ENCODE peak calls at places on chromosomes 1 and 21, in four cellular contexts. One of them, this sample, is unnamed.
A peak's percentile ranks its signal among the peaks of the same experiment; 100 is the strongest.

GRCh38 chr1:73770109-73770905 is 427.7 kb downstream of the LRRIQ3 start:
- DNase-seq in suprapubic skin: no peak
- DNase-seq in heart right ventricle: no peak
- DNase-seq in stomach: no peak
- DNase-seq in this sample: peak; percentile 70

GRCh38 chr1:11602424-11602823 is 51.8 kb downstream of the FBXO2 start:
- DNase-seq in heart right ventricle: no peak
- DNase-seq in suprapubic skin: no peak
- DNase-seq in stomach: no peak
- DNase-seq in this sample: no peak

GRCh38 chr1:22872971-22873664 is 99.5 kb downstream of the LACTBL1 start:
- DNase-seq in suprapubic skin: no peak
- DNase-seq in stomach: no peak
- DNase-seq in heart right ventricle: no peak
- DNase-seq in this sample: no peak

GRCh38 chr1:7296968-7297367 is 474.1 kb upstream of the VAMP3 start:
- DNase-seq in stomach: no peak
- DNase-seq in suprapubic skin: no peak
- DNase-seq in heart right ventricle: no peak
- DNase-seq in this sample: no peak

GRCh38 chr1:178282949-178283367 is 189.1 kb downstream of the RASAL2 start:
- DNase-seq in suprapubic skin: no peak
- DNase-seq in heart right ventricle: no peak
- DNase-seq in stomach: no peak
- DNase-seq in this sample: no peak

GRCh38 chr1:55317263-55317662 is 102.1 kb upstream of the USP24 start:
- DNase-seq in stomach: no peak
- DNase-seq in suprapubic skin: no peak
- DNase-seq in heart right ventricle: no peak
- DNase-seq in this sample: no peak

GRCh38 chr1:176950736-176951308 is 213.7 kb downstream of the ASTN1 start:
- DNase-seq in suprapubic skin: no peak
- DNase-seq in stomach: no peak
- DNase-seq in heart right ventricle: no peak
- DNase-seq in this sample: no peak

GRCh38 chr1:221699582-221700519 is 42.0 kb downstream of the DUSP10 start:
- DNase-seq in heart right ventricle: no peak
- DNase-seq in stomach: no peak
- DNase-seq in suprapubic skin: no peak
- DNase-seq in this sample: no peak

GRCh38 chr1:202193614-202194327 is at the start of gene LGR6:
- DNase-seq in stomach: no peak
- DNase-seq in suprapubic skin: no peak
- DNase-seq in heart right ventricle: no peak
- DNase-seq in this sample: peak; percentile 86

GRCh38 chr1:39154553-39155361 is 49.7 kb upstream of the MACF1 start:
- DNase-seq in stomach: no peak
- DNase-seq in suprapubic skin: peak; percentile 74
- DNase-seq in heart right ventricle: peak; percentile 63
- DNase-seq in this sample: no peak

GRCh38 chr1:185215911-185216310 is 58.9 kb downstream of the SWT1 start:
- DNase-seq in stomach: no peak
- DNase-seq in suprapubic skin: no peak
- DNase-seq in heart right ventricle: no peak
- DNase-seq in this sample: no peak

GRCh38 chr21:25360593-25360992 is 246.7 kb downstream of the MRPL39 start:
- DNase-seq in suprapubic skin: no peak
- DNase-seq in stomach: no peak
- DNase-seq in heart right ventricle: no peak
- DNase-seq in this sample: no peak

GRCh38 chr21:25323356-25323949 is 283.8 kb downstream of the MRPL39 start:
- DNase-seq in heart right ventricle: no peak
- DNase-seq in stomach: no peak
- DNase-seq in suprapubic skin: no peak
- DNase-seq in this sample: no peak

GRCh38 chr1:178733972-178734371 is 8.9 kb downstream of the RALGPS2 start:
- DNase-seq in heart right ventricle: no peak
- DNase-seq in stomach: no peak
- DNase-seq in suprapubic skin: no peak
- DNase-seq in this sample: no peak

GRCh38 chr1:32250893-32251716 is at the start of gene LCK:
- DNase-seq in stomach: no peak
- DNase-seq in heart right ventricle: no peak
- DNase-seq in suprapubic skin: no peak
- DNase-seq in this sample: no peak

GRCh38 chr1:220873087-220873486 is 6.2 kb upstream of the HLX start:
- DNase-seq in heart right ventricle: no peak
- DNase-seq in stomach: no peak
- DNase-seq in suprapubic skin: no peak
- DNase-seq in this sample: no peak

GRCh38 chr21:31557956-31558838 is 101.3 kb upstream of the SOD1 start:
- DNase-seq in heart right ventricle: no peak
- DNase-seq in stomach: no peak
- DNase-seq in suprapubic skin: no peak
- DNase-seq in this sample: no peak

GRCh38 chr21:31559368-31560119 is 99.9 kb upstream of the SOD1 start:
- DNase-seq in suprapubic skin: peak; percentile 86
- DNase-seq in heart right ventricle: peak; percentile 92
- DNase-seq in stomach: peak; percentile 90
- DNase-seq in this sample: peak; percentile 98

GRCh38 chr21:31560479-31560878 is 99.0 kb upstream of the SOD1 start:
- DNase-seq in heart right ventricle: no peak
- DNase-seq in stomach: no peak
- DNase-seq in suprapubic skin: no peak
- DNase-seq in this sample: no peak

GRCh38 chr21:31557421-31557955 is 102.0 kb upstream of the SOD1 start:
- DNase-seq in stomach: peak; percentile 26
- DNase-seq in heart right ventricle: no peak
- DNase-seq in suprapubic skin: no peak
- DNase-seq in this sample: no peak

DNA sequence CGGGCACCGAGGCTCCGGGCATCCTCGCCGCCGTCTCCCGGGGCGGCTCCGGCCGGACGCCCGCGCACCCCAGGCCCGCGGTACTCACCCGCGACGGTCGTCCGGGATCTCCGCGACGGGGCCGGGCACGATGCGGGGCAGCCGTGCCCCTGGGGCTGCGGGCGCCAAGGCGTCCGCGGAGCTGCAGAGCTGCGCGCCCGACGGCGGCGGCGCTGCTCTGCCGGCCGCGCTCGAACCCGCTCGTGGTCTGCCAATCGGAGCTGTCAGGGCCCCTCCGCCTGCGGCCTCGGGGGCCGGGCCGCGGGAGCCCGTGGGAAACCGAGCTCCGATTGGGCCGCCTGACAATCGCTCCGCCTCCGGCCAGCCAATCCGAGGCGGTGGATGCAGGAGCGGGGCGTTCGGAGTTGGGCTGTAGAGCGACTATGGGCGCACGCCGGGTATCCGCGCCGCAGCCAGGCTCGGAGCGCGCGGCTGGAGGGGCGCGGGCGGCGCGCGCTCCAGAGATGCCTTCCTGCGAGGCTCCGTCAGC is 100.6 kb upstream of the SOD1 start:
- DNase-seq in heart right ventricle: peak; percentile 86
- DNase-seq in suprapubic skin: peak; percentile 86
- DNase-seq in stomach: peak; percentile 86
- DNase-seq in this sample: peak; percentile 97
- TF ChIP-seq CTCF in heart right ventricle: peak; percentile 21
- TF ChIP-seq CTCF in suprapubic skin: peak; percentile 29
- TF ChIP-seq CTCF in stomach: peak; percentile 44
- TF ChIP-seq CTCF in this sample: peak; percentile 66

DNA sequence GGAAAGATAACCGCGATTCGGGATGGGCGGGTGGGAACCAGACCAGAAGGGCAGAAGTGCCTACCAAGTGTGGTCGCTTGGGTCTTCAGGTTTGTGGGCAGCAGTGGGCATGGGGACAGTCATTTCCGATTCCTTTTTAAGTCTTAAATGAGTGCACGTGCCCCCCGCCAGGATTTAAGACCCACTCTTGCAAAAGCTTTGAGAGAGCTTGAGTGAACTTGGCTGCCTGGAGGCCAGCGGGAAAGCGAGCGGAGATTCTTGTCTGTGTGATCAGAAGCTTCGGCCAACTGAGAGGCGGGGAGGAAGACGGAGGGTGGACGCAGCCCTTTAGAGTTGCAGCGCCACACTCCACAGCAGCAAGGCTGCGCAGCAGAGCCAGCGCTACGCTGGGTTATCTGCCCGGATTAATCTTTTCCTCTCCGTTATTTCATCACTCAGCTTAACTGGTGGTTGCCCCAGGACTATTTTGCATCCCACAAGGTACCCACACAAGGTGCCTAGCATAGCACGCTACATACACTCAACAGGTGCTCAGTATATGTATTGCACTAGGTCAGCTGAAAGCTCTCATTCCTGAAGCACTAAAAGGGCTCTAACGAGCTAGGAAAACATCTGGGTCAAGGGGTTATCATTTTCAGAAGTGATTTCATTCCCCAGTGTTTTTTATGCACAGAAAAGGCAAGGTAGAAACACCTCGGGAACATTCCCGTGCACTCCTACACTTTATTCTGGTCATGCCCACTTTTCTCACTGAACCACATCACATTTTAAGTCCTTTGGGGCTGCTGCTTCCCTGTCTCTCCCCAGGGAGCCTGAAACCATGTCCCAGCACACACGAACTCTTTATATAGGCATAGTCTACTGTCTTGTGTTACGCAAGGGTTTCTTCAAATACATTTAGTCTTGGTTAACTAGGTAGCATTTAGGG is 1.5 kb upstream of the BATF3 start:
- DNase-seq in suprapubic skin: peak; percentile 74
- DNase-seq in stomach: peak; percentile 39
- DNase-seq in heart right ventricle: peak; percentile 36
- DNase-seq in this sample: no peak
- TF ChIP-seq CTCF in suprapubic skin: peak; percentile 12
- TF ChIP-seq CTCF in stomach: no peak
- TF ChIP-seq CTCF in heart right ventricle: peak; percentile 34
- TF ChIP-seq CTCF in this sample: peak; percentile 53

GRCh38 chr1:156859523-156860112 is 701 bp upstream of the INSRR start:
- DNase-seq in suprapubic skin: no peak
- DNase-seq in stomach: peak; percentile 25
- DNase-seq in heart right ventricle: peak; percentile 18
- DNase-seq in this sample: no peak

GRCh38 chr1:156858555-156858956 is 361 bp downstream of the INSRR start:
- DNase-seq in stomach: peak; percentile 42
- DNase-seq in suprapubic skin: no peak
- DNase-seq in heart right ventricle: peak; percentile 25
- DNase-seq in this sample: no peak

GRCh38 chr1:156860639-156861423 is at the start of gene NTRK1:
- DNase-seq in heart right ventricle: no peak
- DNase-seq in suprapubic skin: no peak
- DNase-seq in stomach: peak; percentile 29
- DNase-seq in this sample: no peak

GRCh38 chr1:156858959-156859522 is at the start of gene INSRR:
- DNase-seq in suprapubic skin: no peak
- DNase-seq in stomach: no peak
- DNase-seq in heart right ventricle: peak; percentile 16
- DNase-seq in this sample: no peak

GRCh38 chr1:156860113-156860638 is 489 bp upstream of the NTRK1 start:
- DNase-seq in suprapubic skin: no peak
- DNase-seq in heart right ventricle: no peak
- DNase-seq in stomach: peak; percentile 40
- DNase-seq in this sample: no peak
- TF ChIP-seq CTCF in suprapubic skin: peak; percentile 80
- TF ChIP-seq CTCF in heart right ventricle: peak; percentile 84
- TF ChIP-seq CTCF in stomach: peak; percentile 76
- TF ChIP-seq CTCF in this sample: peak; percentile 92

DNA sequence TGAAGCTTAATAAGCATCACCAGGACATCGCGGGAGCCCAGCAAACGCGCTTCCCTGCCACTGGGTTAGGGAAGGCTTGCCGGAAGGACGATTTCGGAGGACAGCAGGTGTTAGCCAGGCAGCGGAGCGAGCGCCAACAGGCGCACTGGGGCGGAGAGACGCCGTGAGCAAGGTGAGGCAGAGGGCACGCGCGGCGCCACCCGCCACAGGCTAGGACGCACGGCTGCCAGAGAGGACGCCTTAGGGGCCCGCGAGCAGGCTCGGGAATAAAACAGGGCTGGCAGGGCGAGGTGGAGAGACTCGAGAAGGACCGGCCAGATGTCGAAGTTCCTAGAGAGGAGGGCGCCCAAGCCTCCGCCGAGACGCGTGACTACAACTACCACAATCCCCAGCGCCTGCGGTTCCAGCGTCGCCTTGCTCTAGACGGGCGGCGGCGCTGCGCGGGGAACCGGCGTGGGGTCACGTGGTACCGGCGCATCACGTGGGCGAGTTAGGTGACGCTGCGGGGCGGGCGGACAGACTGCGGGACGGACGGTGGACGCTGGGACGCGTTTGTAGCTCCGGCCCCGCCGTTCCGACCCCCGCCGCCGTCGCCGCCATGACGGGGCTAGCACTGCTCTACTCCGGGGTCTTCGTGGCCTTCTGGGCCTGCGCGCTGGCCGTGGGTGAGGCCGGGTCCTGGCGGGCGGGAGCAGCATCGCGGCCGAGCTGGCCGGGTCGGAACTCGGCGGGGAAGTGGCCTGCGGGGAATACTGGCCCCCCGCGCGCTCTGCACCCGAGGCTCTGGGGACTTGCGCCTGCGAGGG is at the start of gene ATP6V0B:
- DNase-seq in stomach: peak; percentile 98
- DNase-seq in suprapubic skin: peak; percentile 99
- DNase-seq in heart right ventricle: peak; percentile 96
- DNase-seq in this sample: peak; percentile 99
- TF ChIP-seq CTCF in stomach: peak; percentile 32
- TF ChIP-seq CTCF in suprapubic skin: peak; percentile 26
- TF ChIP-seq CTCF in heart right ventricle: peak; percentile 58
- TF ChIP-seq CTCF in this sample: peak; percentile 44

GRCh38 chr1:113874017-113874879 is 2.7 kb upstream of the PTPN22 start:
- DNase-seq in stomach: no peak
- DNase-seq in heart right ventricle: no peak
- DNase-seq in suprapubic skin: no peak
- DNase-seq in this sample: no peak
- TF ChIP-seq CTCF in stomach: no peak
- TF ChIP-seq CTCF in heart right ventricle: no peak
- TF ChIP-seq CTCF in suprapubic skin: no peak
- TF ChIP-seq CTCF in this sample: peak; percentile 18

GRCh38 chr1:53688703-53689102 is 50.3 kb downstream of the GLIS1 start:
- DNase-seq in stomach: no peak
- DNase-seq in heart right ventricle: no peak
- DNase-seq in suprapubic skin: no peak
- DNase-seq in this sample: no peak
- TF ChIP-seq CTCF in stomach: no peak
- TF ChIP-seq CTCF in heart right ventricle: no peak
- TF ChIP-seq CTCF in suprapubic skin: no peak
- TF ChIP-seq CTCF in this sample: peak; percentile 66

DNA sequence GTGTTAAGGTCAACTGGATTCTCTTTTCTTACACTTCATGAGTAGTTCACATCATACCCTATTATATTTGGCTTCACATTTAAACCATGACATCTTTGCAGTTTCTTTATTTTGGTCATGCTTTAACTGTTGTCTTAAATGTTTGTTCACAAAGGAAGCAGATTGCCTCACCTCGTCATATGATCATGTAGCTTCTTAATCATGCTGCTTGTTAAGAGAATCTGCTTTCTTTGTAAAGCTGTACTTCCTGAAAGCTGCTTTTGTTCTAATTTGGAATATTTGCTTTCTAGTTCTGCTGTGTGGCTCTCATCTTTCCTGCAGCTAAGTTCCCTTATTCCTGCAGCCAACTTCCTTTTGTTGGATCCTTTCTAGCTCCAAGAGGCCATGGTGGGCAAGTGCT is 62.9 kb upstream of the SIM2 start:
- DNase-seq in heart right ventricle: no peak
- DNase-seq in stomach: no peak
- DNase-seq in suprapubic skin: no peak
- DNase-seq in this sample: no peak
- TF ChIP-seq CTCF in heart right ventricle: no peak
- TF ChIP-seq CTCF in stomach: no peak
- TF ChIP-seq CTCF in suprapubic skin: no peak
- TF ChIP-seq CTCF in this sample: no peak

GRCh38 chr1:201025571-201026002 is 2.1 kb upstream of the KIF21B start:
- DNase-seq in suprapubic skin: no peak
- DNase-seq in stomach: no peak
- DNase-seq in heart right ventricle: no peak
- DNase-seq in this sample: no peak
- TF ChIP-seq CTCF in suprapubic skin: no peak
- TF ChIP-seq CTCF in stomach: no peak
- TF ChIP-seq CTCF in heart right ventricle: peak; percentile 20
- TF ChIP-seq CTCF in this sample: peak; percentile 70